ENCODE peak calls at places on chromosomes 1 and 21, in seven cellular contexts. Z, P, N, D, O, A and R are unnamed samples.

GRCh38 chr1:78003882-78004718 is 639 bp upstream of the DNAJB4 start:
- DNase-seq in Z (peak; percentile 45), P (peak; percentile 72), N (peak; percentile 58), D (peak; percentile 65), O (peak; percentile 77), A (no peak), R (peak; percentile 88)

GRCh38 chr1:47759581-47760247 is 237.5 kb downstream of the TRABD2B start:
- DNase-seq in Z (no peak), P (no peak), N (no peak), D (no peak), O (no peak), A (no peak), R (no peak)

GRCh38 chr1:223721658-223722606 is 9.6 kb downstream of the CAPN2 start:
- DNase-seq in Z (no peak), P (no peak), N (no peak), D (no peak), O (no peak), A (no peak), R (no peak)

GRCh38 chr1:232282541-232282940 is 347.4 kb downstream of the SIPA1L2 start:
- DNase-seq in Z (no peak), P (no peak), N (no peak), D (no peak), O (no peak), A (no peak), R (no peak)

GRCh38 chr1:164712131-164713031 is 153.4 kb downstream of the PBX1 start:
- DNase-seq in Z (no peak), P (no peak), N (peak; percentile 89), D (no peak), O (no peak), A (no peak), R (no peak)

GRCh38 chr1:151326619-151327222 is 495 bp downstream of the PI4KB start:
- DNase-seq in Z (no peak), P (peak; percentile 62), N (no peak), D (no peak), O (no peak), A (no peak), R (no peak)

GRCh38 chr1:81430955-81431646 is 369.6 kb upstream of the ADGRL2 start:
- DNase-seq in Z (peak; percentile 30), P (no peak), N (no peak), D (peak; percentile 12), O (no peak), A (no peak), R (no peak)

GRCh38 chr1:113792471-113792870 is 19.8 kb downstream of the RSBN1 start:
- DNase-seq in Z (no peak), P (no peak), N (no peak), D (no peak), O (no peak), A (no peak), R (no peak)

GRCh38 chr1:34657266-34657665 is 97.6 kb upstream of the GJB5 start:
- DNase-seq in Z (no peak), P (no peak), N (no peak), D (no peak), O (no peak), A (no peak), R (no peak)

GRCh38 chr1:1827089-1827433 is 48.8 kb upstream of the NADK start:
- DNase-seq in Z (no peak), P (no peak), N (no peak), D (no peak), O (no peak), A (no peak), R (no peak)

GRCh38 chr1:147264158-147264768 is 21.8 kb downstream of the CHD1L start:
- DNase-seq in Z (no peak), P (no peak), N (no peak), D (no peak), O (no peak), A (no peak), R (no peak)

GRCh38 chr1:188986751-188987417 is 1490.8 kb downstream of the BRINP3 start:
- DNase-seq in Z (peak; percentile 21), P (no peak), N (no peak), D (no peak), O (no peak), A (peak; percentile 45), R (no peak)

GRCh38 chr1:233505130-233505529 is 108.8 kb upstream of the KCNK1 start:
- DNase-seq in Z (no peak), P (no peak), N (no peak), D (no peak), O (no peak), A (no peak), R (no peak)

GRCh38 chr21:14862794-14863720 is 201.7 kb downstream of the NRIP1 start:
- DNase-seq in Z (no peak), P (no peak), N (peak; percentile 17), D (no peak), O (peak; percentile 13), A (no peak), R (no peak)

GRCh38 chr1:57222307-57222706 is 201.6 kb downstream of the DAB1 start:
- DNase-seq in Z (no peak), P (no peak), N (no peak), D (no peak), O (no peak), A (no peak), R (no peak)

GRCh38 chr1:52674497-52675384 is 23.4 kb downstream of the COA7 start:
- DNase-seq in Z (no peak), P (no peak), N (peak; percentile 75), D (no peak), O (no peak), A (no peak), R (no peak)

DNA sequence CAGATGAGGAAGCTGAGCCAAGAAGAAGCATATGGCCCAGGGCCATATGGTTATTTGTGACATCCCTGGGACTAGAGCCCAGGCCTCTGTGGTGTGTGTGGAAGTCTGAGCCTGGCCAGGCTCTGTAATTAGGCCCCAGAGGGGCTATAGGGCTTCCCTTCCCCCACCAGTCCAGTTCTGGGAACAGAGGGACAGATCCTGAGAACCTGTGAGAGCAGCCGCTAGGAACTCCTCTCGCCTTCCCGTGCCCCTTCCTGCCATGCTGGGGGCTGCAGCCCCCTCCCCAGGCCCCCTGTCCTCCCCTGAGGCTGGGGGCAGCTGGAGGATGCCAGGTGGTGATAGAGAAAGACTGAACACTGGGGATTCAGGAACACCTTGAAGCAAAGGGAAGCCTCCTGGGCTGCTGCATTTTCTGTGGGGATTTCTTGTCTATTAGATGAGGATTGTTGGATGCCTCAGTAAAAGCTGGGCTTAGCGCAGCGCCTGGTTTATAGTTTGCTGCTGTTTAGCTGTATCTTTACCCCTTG is 33.3 kb downstream of the COQ8A start:
- DNase-seq in Z (no peak), P (no peak), N (no peak), D (no peak), O (no peak), A (no peak), R (no peak)
- TF ChIP-seq SP1 in Z (no peak), P (no peak), N (no peak), D (no peak), O (no peak), A (no peak), R (no peak)

GRCh38 chr1:191875994-191876393 is 282.3 kb upstream of the RGS18 start:
- DNase-seq in Z (no peak), P (no peak), N (no peak), D (no peak), O (no peak), A (no peak), R (no peak)

DNA sequence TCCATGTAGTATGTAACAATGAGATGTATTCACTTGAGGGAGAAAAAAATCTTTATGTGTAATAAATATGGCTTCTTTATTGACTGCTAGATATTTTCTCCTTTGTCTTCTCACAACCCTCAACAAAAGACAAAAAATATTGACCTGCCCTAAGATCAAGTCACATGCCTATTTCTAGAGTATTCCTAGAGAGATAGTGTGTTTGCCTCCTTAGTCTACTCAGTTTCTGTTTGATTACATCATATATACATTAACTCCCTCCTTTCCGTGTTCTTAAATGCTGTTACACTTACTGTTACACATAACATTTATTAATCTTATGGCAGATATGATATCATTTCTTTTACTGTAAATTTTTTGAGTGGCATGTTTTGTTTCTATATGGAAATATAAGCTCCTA is 281.6 kb upstream of the RGS18 start:
- DNase-seq in Z (no peak), P (no peak), N (no peak), D (no peak), O (no peak), A (no peak), R (no peak)
- TF ChIP-seq SP1 in Z (no peak), P (no peak), N (no peak), D (no peak), O (no peak), A (no peak), R (no peak)

DNA sequence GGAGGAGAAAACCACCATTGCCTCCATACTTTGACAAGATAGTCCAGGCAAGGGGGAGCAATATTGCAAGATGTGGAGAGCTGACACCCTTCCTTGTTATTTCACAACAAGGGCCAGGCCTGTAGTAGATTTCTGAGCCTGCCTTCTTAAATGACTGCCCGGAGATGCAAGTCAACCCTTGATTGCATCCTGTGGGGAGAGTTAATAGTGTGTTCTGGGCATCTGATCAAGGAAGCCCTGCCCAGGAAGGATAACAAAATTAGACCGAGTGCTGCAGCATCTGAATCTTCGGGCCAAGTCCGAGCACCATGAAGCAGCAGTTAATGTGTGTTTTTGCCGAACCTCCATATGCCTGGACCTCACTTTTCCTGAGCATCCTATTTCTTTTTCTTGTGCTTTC is 382.3 kb downstream of the PRDM2 start:
- DNase-seq in Z (no peak), P (no peak), N (no peak), D (no peak), O (no peak), A (no peak), R (no peak)
- TF ChIP-seq SP1 in Z (no peak), P (no peak), N (no peak), D (no peak), O (no peak), A (no peak), R (no peak)

GRCh38 chr1:201790261-201790660 is 38.7 kb upstream of the IPO9 start:
- DNase-seq in Z (no peak), P (no peak), N (no peak), D (no peak), O (no peak), A (no peak), R (no peak)
- TF ChIP-seq SP1 in Z (no peak), P (no peak), N (no peak), D (no peak), O (no peak), A (no peak), R (no peak)

DNA sequence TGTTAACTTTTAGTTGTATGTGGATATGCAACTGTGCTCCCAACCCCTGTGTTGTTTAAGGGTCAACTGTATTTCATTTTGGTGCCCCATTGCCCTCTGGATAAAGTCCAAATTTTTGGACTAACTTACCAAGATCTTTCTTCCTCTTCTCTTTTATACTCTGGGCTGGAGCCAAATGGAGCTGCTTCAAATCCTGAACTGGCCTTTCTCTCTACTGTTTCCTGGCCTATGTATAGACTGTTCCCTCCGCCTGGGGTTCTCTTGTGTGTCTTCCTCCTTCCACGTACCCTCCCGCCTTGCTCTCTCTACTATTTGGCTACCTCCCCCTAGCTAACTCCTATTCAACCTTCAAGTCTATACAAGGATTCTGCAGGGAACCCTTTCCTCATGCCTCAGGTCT is 8.4 kb upstream of the CDC14A start:
- DNase-seq in Z (no peak), P (no peak), N (no peak), D (no peak), O (no peak), A (no peak), R (no peak)
- TF ChIP-seq SP1 in Z (no peak), P (no peak), N (no peak), D (no peak), O (no peak), A (no peak), R (no peak)